ENCODE peak calls at places on chromosomes 11 and 22, in four cellular contexts. J, I, T and A are unnamed samples.
A peak's percentile ranks its signal among the peaks of the same experiment; 100 is the strongest.

GRCh38 chr22:39994046-39994565 is 648 bp upstream of the FAM83F start:
- DNase-seq in J (no peak), T (no peak), I (peak; percentile 60), A (no peak)

GRCh38 chr22:30187726-30188407 is 58.7 kb downstream of the LIF start:
- DNase-seq in T (no peak), I (no peak), J (no peak), A (no peak)

GRCh38 chr22:38465673-38466490 is 2.0 kb upstream of the KDELR3 start:
- DNase-seq in I (no peak), J (no peak), T (peak; percentile 93), A (no peak)

GRCh38 chr22:19150482-19151328 is 613 bp upstream of the GSC2 start:
- DNase-seq in T (no peak), I (no peak), J (no peak), A (no peak)

GRCh38 chr11:66857234-66857926 is 516 bp downstream of the LRFN4 start:
- DNase-seq in J (no peak), T (peak; percentile 59), I (no peak), A (peak; percentile 8)

GRCh38 chr22:39003165-39003638 is 10.9 kb upstream of the APOBEC3C start:
- DNase-seq in J (peak; percentile 84), T (peak; percentile 83), I (peak; percentile 71), A (peak; percentile 79)

GRCh38 chr22:17580461-17581031 is 17.2 kb downstream of the SLC25A18 start:
- DNase-seq in I (no peak), T (no peak), J (no peak), A (no peak)

GRCh38 chr11:75241036-75241905 is 697 bp downstream of the TPBGL start:
- DNase-seq in J (peak; percentile 32), T (peak; percentile 92), I (peak; percentile 86), A (peak; percentile 65)

GRCh38 chr22:49197986-49198704 is 629.5 kb downstream of the BRD1 start:
- DNase-seq in J (no peak), I (no peak), T (no peak), A (no peak)

GRCh38 chr11:43818220-43818619 is 62.4 kb upstream of the ALKBH3 start:
- DNase-seq in I (no peak), J (no peak), T (no peak), A (no peak)

GRCh38 chr22:31049815-31050420 is 31.2 kb upstream of the SMTN start:
- DNase-seq in J (no peak), T (no peak), I (no peak), A (no peak)

GRCh38 chr22:19555651-19556050 is 31.4 kb upstream of the CLDN5 start:
- DNase-seq in T (no peak), I (no peak), J (no peak), A (no peak)

GRCh38 chr11:63952570-63952969 is 13.8 kb downstream of the NAA40 start:
- DNase-seq in T (no peak), I (no peak), J (no peak), A (no peak)

GRCh38 chr11:13939952-13940610 is 22.4 kb upstream of the SPON1 start:
- DNase-seq in T (no peak), J (no peak), I (no peak), A (no peak)

GRCh38 chr11:47152953-47153950 is 23.4 kb downstream of the ARFGAP2 start:
- DNase-seq in J (peak; percentile 63), T (peak; percentile 92), I (peak; percentile 48), A (peak; percentile 76)

GRCh38 chr11:44789466-44789865 is 62.7 kb downstream of the TSPAN18 start:
- DNase-seq in T (no peak), I (no peak), J (no peak), A (no peak)

GRCh38 chr22:50340157-50340879 is 2.8 kb upstream of the PPP6R2 start:
- DNase-seq in I (no peak), J (no peak), T (peak; percentile 25), A (no peak)

GRCh38 chr11:3853935-3854659 is 1.4 kb upstream of the STIM1 start:
- DNase-seq in T (peak; percentile 58), I (peak; percentile 63), J (peak; percentile 57), A (peak; percentile 57)

GRCh38 chr11:71334191-71334590 is 81.8 kb upstream of the SHANK2 start:
- DNase-seq in I (no peak), T (no peak), J (no peak), A (no peak)

GRCh38 chr11:69210660-69211035 is 54.9 kb downstream of the SMIM38 start:
- DNase-seq in T (no peak), I (no peak), J (no peak), A (no peak)

GRCh38 chr11:86623041-86623621 is 49.3 kb downstream of the ME3 start:
- DNase-seq in I (no peak), T (no peak), J (no peak), A (no peak)

GRCh38 chr11:73797457-73797856 is 9.8 kb downstream of the MRPL48 start:
- DNase-seq in J (no peak), I (no peak), T (peak; percentile 30), A (no peak)

GRCh38 chr22:36288571-36289405 is 35.9 kb downstream of the APOL1 start:
- DNase-seq in J (no peak), I (no peak), T (no peak), A (no peak)

GRCh38 chr22:50403701-50404101 is 60.6 kb downstream of the PPP6R2 start:
- DNase-seq in J (no peak), T (peak; percentile 45), I (no peak), A (peak; percentile 80)

GRCh38 chr22:39150848-39151215 is 1.6 kb downstream of the CBX7 start:
- DNase-seq in I (no peak), T (peak; percentile 30), J (no peak), A (no peak)